ENCODE peak calls at places on chromosomes 12 and 14, in six cellular contexts. V is CD4-positive, CD25-positive, alpha-beta regulatory T cell; Q is foreskin keratinocyte; P is stimulated activated naive CD8-positive, alpha-beta T cell treated with anti-CD3 and anti-CD28 coated beads, Interleukin-15, amount 100 ng/mL, for 72 hours; Y is activated CD8-positive, alpha-beta T cell treated with anti-CD3 and anti-CD28 coated beads for 36 hours; B is stimulated activated memory B cell treated with anti-CD40 and anti-IgM and Interleukin-4, amounts not matched to agents 10 μg/mL and 1 μg/mL and 100 μg/mL, for 72 hours. E is an unnamed sample.

GRCh38 chr12:108629824-108630476 is 3.7 kb downstream of the SELPLG start:
- ATAC-seq in V (peak; percentile 8), Q (peak; percentile 87), P (peak; percentile 60), Y (peak; percentile 54), B (no peak), E (peak; percentile 68)

GRCh38 chr12:120554658-120555057 is 20.5 kb downstream of the RNF10 start:
- ATAC-seq in V (no peak), Q (no peak), P (no peak), Y (no peak), B (no peak), E (no peak)

GRCh38 chr14:75543258-75543657 is 21.0 kb downstream of the BATF start:
- ATAC-seq in V (peak; percentile 53), Q (no peak), P (peak; percentile 30), Y (no peak), B (no peak), E (no peak)

GRCh38 chr14:75784314-75784686 is 123.3 kb downstream of the TTLL5 start:
- ATAC-seq in V (no peak), Q (no peak), P (no peak), Y (no peak), B (no peak), E (no peak)

GRCh38 chr14:98138666-98139065 is 1133.3 kb downstream of the BCL11B start:
- ATAC-seq in V (peak; percentile 55), Q (peak; percentile 66), P (peak; percentile 69), Y (peak; percentile 46), B (no peak), E (no peak)

GRCh38 chr14:55611859-55612258 is 31.9 kb downstream of the KTN1 start:
- ATAC-seq in V (no peak), Q (no peak), P (no peak), Y (no peak), B (no peak), E (no peak)

GRCh38 chr14:60092516-60092915 is 793 bp downstream of the PCNX4 start:
- ATAC-seq in V (no peak), Q (no peak), P (no peak), Y (no peak), B (no peak), E (peak; percentile 52)

GRCh38 chr14:50231475-50232275 is at the start of gene SOS2:
- ATAC-seq in V (peak; percentile 83), Q (peak; percentile 94), P (peak; percentile 85), Y (peak; percentile 77), B (peak; percentile 96), E (peak; percentile 95)

GRCh38 chr14:105401699-105402098 is 3.4 kb downstream of the TEX22 start:
- ATAC-seq in V (no peak), Q (no peak), P (no peak), Y (no peak), B (no peak), E (no peak)

GRCh38 chr14:20671597-20672283 is 12.6 kb upstream of the RNASE4 start:
- ATAC-seq in V (no peak), Q (peak; percentile 23), P (no peak), Y (no peak), B (peak; percentile 73), E (no peak)

GRCh38 chr14:97781961-97782360 is 984.8 kb downstream of the VRK1 start:
- ATAC-seq in V (no peak), Q (no peak), P (no peak), Y (no peak), B (no peak), E (no peak)

GRCh38 chr12:7581609-7582008 is 78.0 kb upstream of the CD163 start:
- ATAC-seq in V (no peak), Q (no peak), P (peak; percentile 42), Y (no peak), B (no peak), E (no peak)